ENCODE peak calls at places on chromosomes 5 and 9, in eight cellular contexts. Q is Karpas-422; W is HTR-8/SVneo; Z is brain microvascular endothelial cell; E is HT1080; P is spleen; C is substantia nigra; T is activated T-helper 9 cell treated with anti-CD3 and anti-CD28 coated beads, Interleukin-2, amount 50 U/mL, for 16 hours. G is an unnamed sample.

GRCh38 chr9:6677803-6678202 is 32.3 kb upstream of the GLDC start:
- DNase-seq in Z (no peak), C (no peak), P (no peak), Q (no peak), T (no peak), E (no peak), W (no peak), G (no peak)

GRCh38 chr5:39755986-39756385 is 331.2 kb upstream of the DAB2 start:
- DNase-seq in Z (peak; percentile 95), T (no peak), E (peak; percentile 91), W (peak; percentile 41), C (no peak), Q (no peak), P (no peak), G (peak; percentile 44)

GRCh38 chr5:86570427-86571083 is 47.2 kb upstream of the COX7C start:
- DNase-seq in W (no peak), E (no peak), Q (no peak), Z (no peak), T (no peak), C (no peak), P (no peak), G (no peak)

GRCh38 chr9:121322037-121322736 is 47.9 kb downstream of the STOM start:
- DNase-seq in W (peak; percentile 50), T (no peak), C (no peak), E (peak; percentile 93), Z (peak; percentile 76), Q (no peak), P (no peak), G (peak; percentile 77)

GRCh38 chr5:51811883-51812282 is 428.6 kb downstream of the ISL1 start:
- DNase-seq in Z (no peak), P (no peak), E (no peak), Q (no peak), C (no peak), T (no peak), W (no peak), G (no peak)

GRCh38 chr5:53817183-53817582 is 256.7 kb downstream of the NDUFS4 start:
- DNase-seq in C (no peak), T (no peak), W (no peak), Q (no peak), Z (no peak), E (no peak), P (no peak), G (no peak)

GRCh38 chr9:126397056-126397455 is 70.4 kb downstream of the MVB12B start:
- DNase-seq in P (no peak), T (peak; percentile 30), E (no peak), Q (peak; percentile 46), Z (no peak), W (no peak), C (no peak), G (no peak)

GRCh38 chr9:120443489-120443888 is 136.5 kb downstream of the CDK5RAP2 start:
- DNase-seq in P (no peak), C (no peak), Q (no peak), Z (peak; percentile 81), E (no peak), W (no peak), T (no peak), G (no peak)

GRCh38 chr5:14424011-14424685 is 157.4 kb upstream of the OTULINL start:
- DNase-seq in P (no peak), T (no peak), Z (no peak), E (no peak), Q (no peak), C (no peak), W (no peak), G (no peak)

GRCh38 chr5:45532826-45533624 is 163.2 kb downstream of the HCN1 start:
- DNase-seq in Q (no peak), P (no peak), Z (no peak), T (no peak), C (no peak), W (no peak), E (no peak), G (no peak)

GRCh38 chr5:36180556-36181350 is 28.8 kb downstream of the SKP2 start:
- DNase-seq in T (no peak), P (no peak), Z (no peak), E (no peak), Q (no peak), W (no peak), C (no peak), G (no peak)

GRCh38 chr9:97954550-97954989 is 16.6 kb upstream of the HEMGN start:
- DNase-seq in E (peak; percentile 18), Z (no peak), C (no peak), W (peak; percentile 33), Q (peak; percentile 87), T (peak; percentile 18), P (no peak), G (no peak)

GRCh38 chr5:176535101-176535654 is 2.0 kb downstream of the RNF44 start:
- DNase-seq in Z (no peak), E (no peak), C (no peak), T (no peak), Q (peak; percentile 80), P (peak; percentile 82), W (no peak), G (no peak)

GRCh38 chr9:124357591-124358361 is 57.5 kb downstream of the PSMB7 start:
- DNase-seq in W (no peak), T (no peak), Z (no peak), Q (peak; percentile 72), P (no peak), E (no peak), C (no peak), G (no peak)

GRCh38 chr5:26553079-26553478 is 485.3 kb downstream of the CDH9 start:
- DNase-seq in W (peak; percentile 11), C (no peak), E (peak; percentile 85), Q (peak; percentile 52), Z (no peak), P (no peak), T (no peak), G (no peak)

GRCh38 chr9:16138961-16139441 is 586.2 kb downstream of the CCDC171 start:
- DNase-seq in C (no peak), T (no peak), Z (peak; percentile 93), P (no peak), Q (no peak), W (no peak), E (peak; percentile 51), G (no peak)

GRCh38 chr5:37814699-37815098 is 25.1 kb downstream of the GDNF start:
- DNase-seq in P (no peak), Z (peak; percentile 26), E (peak; percentile 89), T (no peak), Q (no peak), C (no peak), W (peak; percentile 95), G (no peak)

GRCh38 chr5:55868846-55869245 is 17.7 kb downstream of the IL31RA start:
- DNase-seq in P (no peak), W (peak; percentile 72), C (no peak), T (no peak), E (peak; percentile 100), Z (peak; percentile 99), Q (no peak), G (peak; percentile 98)

GRCh38 chr9:100126423-100126822 is 27.4 kb downstream of the INVS start:
- DNase-seq in Z (no peak), C (no peak), W (no peak), E (no peak), Q (no peak), P (no peak), T (no peak), G (no peak)

GRCh38 chr9:94110821-94111252 is 26.6 kb downstream of the PTPDC1 start:
- DNase-seq in Z (peak; percentile 70), W (no peak), C (no peak), P (no peak), T (no peak), Q (no peak), E (no peak), G (no peak)

GRCh38 chr5:154446183-154447073 is 631 bp downstream of the SAP30L start:
- DNase-seq in C (peak; percentile 41), Q (peak; percentile 67), P (peak; percentile 94), Z (peak; percentile 77), W (peak; percentile 45), T (peak; percentile 24), E (peak; percentile 57), G (peak; percentile 20)

GRCh38 chr9:70479880-70480291 is 65.4 kb upstream of the KLF9 start:
- DNase-seq in P (no peak), Q (no peak), E (no peak), Z (peak; percentile 64), W (no peak), C (no peak), T (no peak), G (no peak)

GRCh38 chr9:121582641-121583040 is 68.8 kb upstream of the DAB2IP start:
- DNase-seq in T (no peak), P (no peak), Q (no peak), C (no peak), W (no peak), Z (no peak), E (no peak), G (no peak)